ENCODE peak calls at places on chromosome 6, in ten cellular contexts. F is body of pancreas; W is stimulated activated CD4-positive, alpha-beta T cell treated with anti-CD3 and anti-CD28 coated beads, Interleukin-2, amount 100 ng/mL, for 48 hours; A is aorta; J is AG09319; S is T-helper 2 cell treated with Interferon-gamma antibody and Interleukin-4, amounts not matched to agents 5 μg/mL and 100 μg/mL, for 36 hours; M is GM04504; R is EL; P is astrocyte of the hippocampus; E is T follicular helper cell. U is an unnamed sample.
A peak's percentile ranks its signal among the peaks of the same experiment; 100 is the strongest.

GRCh38 chr6:148999921-149000589 is 253.2 kb downstream of the UST start:
- DNase-seq in F (peak; percentile 60), W (no peak), A (peak; percentile 89), J (peak; percentile 25), S (no peak), M (peak; percentile 69), R (peak; percentile 93), P (peak; percentile 90), E (no peak), U (peak; percentile 50)

GRCh38 chr6:107653861-107654394 is 164.0 kb downstream of the SOBP start:
- DNase-seq in F (no peak), W (no peak), A (no peak), J (no peak), S (no peak), M (no peak), R (no peak), P (no peak), E (no peak), U (no peak)

GRCh38 chr6:165231581-165232276 is 77.7 kb downstream of the C6orf118 start:
- DNase-seq in F (no peak), W (no peak), A (no peak), J (no peak), S (no peak), M (peak; percentile 46), R (no peak), P (peak; percentile 80), E (no peak), U (peak; percentile 24)

GRCh38 chr6:56690519-56691200 is 48.0 kb upstream of the DST start:
- DNase-seq in F (no peak), W (no peak), A (no peak), J (peak; percentile 27), S (no peak), M (peak; percentile 50), R (peak; percentile 84), P (peak; percentile 59), E (no peak), U (peak; percentile 27)

GRCh38 chr6:151452750-151453427 is 963 bp upstream of the RMND1 start:
- DNase-seq in F (peak; percentile 25), W (no peak), A (no peak), J (no peak), S (no peak), M (no peak), R (peak; percentile 63), P (peak; percentile 50), E (no peak), U (no peak)

GRCh38 chr6:27452496-27452897 is 20.4 kb downstream of the ZNF184 start:
- DNase-seq in F (no peak), W (no peak), A (no peak), J (no peak), S (no peak), M (no peak), R (no peak), P (peak; percentile 2), E (no peak), U (no peak)

GRCh38 chr6:47453372-47453936 is 24.1 kb upstream of the CD2AP start:
- DNase-seq in F (no peak), W (no peak), A (no peak), J (no peak), S (no peak), M (no peak), R (no peak), P (no peak), E (no peak), U (no peak)

GRCh38 chr6:136737343-136738177 is 54.7 kb downstream of the MAP3K5 start:
- DNase-seq in F (peak; percentile 37), W (no peak), A (no peak), J (peak; percentile 57), S (no peak), M (no peak), R (peak; percentile 14), P (peak; percentile 26), E (no peak), U (no peak)

GRCh38 chr6:34157236-34157830 is 11.4 kb upstream of the GRM4 start:
- DNase-seq in F (no peak), W (no peak), A (peak; percentile 38), J (no peak), S (no peak), M (no peak), R (no peak), P (no peak), E (no peak), U (no peak)

U was measured in fibroblast of the conjunctiva.